ENCODE peak calls at places on chromosome 9, in four cellular contexts. One of them, this sample, is unnamed.

GRCh38 chr9:21096172-21096900 is 18.6 kb upstream of the IFNB1 start:
- DNase-seq in RPMI7951: peak; percentile 71
- DNase-seq in SW480: peak; percentile 58
- DNase-seq in cerebellum: no peak
- DNase-seq in this sample: no peak

GRCh38 chr9:88737876-88738275 is 202.9 kb downstream of the NXNL2 start:
- DNase-seq in SW480: no peak
- DNase-seq in cerebellum: no peak
- DNase-seq in RPMI7951: peak; percentile 28
- DNase-seq in this sample: no peak

GRCh38 chr9:82682431-82682830 is 380.5 kb downstream of the RASEF start:
- DNase-seq in SW480: no peak
- DNase-seq in RPMI7951: no peak
- DNase-seq in cerebellum: peak; percentile 47
- DNase-seq in this sample: no peak

GRCh38 chr9:81690251-81690851 is 1.0 kb upstream of the TLE1 start:
- DNase-seq in RPMI7951: peak; percentile 54
- DNase-seq in cerebellum: peak; percentile 19
- DNase-seq in SW480: no peak
- DNase-seq in this sample: no peak

GRCh38 chr9:35664531-35665470 is at the start of gene ARHGEF39:
- DNase-seq in cerebellum: peak; percentile 92
- DNase-seq in SW480: peak; percentile 85
- DNase-seq in RPMI7951: peak; percentile 82
- DNase-seq in this sample: peak; percentile 92

GRCh38 chr9:22244141-22245011 is 202.2 kb upstream of the DMRTA1 start:
- DNase-seq in RPMI7951: peak; percentile 65
- DNase-seq in cerebellum: no peak
- DNase-seq in SW480: peak; percentile 67
- DNase-seq in this sample: no peak

GRCh38 chr9:20611751-20612287 is 10.5 kb downstream of the MLLT3 start:
- DNase-seq in RPMI7951: no peak
- DNase-seq in cerebellum: no peak
- DNase-seq in SW480: no peak
- DNase-seq in this sample: no peak

GRCh38 chr9:136978073-136978864 is 965 bp downstream of the PTGDS start:
- DNase-seq in RPMI7951: no peak
- DNase-seq in cerebellum: peak; percentile 84
- DNase-seq in SW480: peak; percentile 68
- DNase-seq in this sample: peak; percentile 100

GRCh38 chr9:95952471-95952870 is 77.0 kb downstream of the ERCC6L2 start:
- DNase-seq in RPMI7951: no peak
- DNase-seq in cerebellum: no peak
- DNase-seq in SW480: no peak
- DNase-seq in this sample: no peak

GRCh38 chr9:89426389-89426961 is 71.4 kb downstream of the SEMA4D start:
- DNase-seq in cerebellum: no peak
- DNase-seq in RPMI7951: no peak
- DNase-seq in SW480: no peak
- DNase-seq in this sample: no peak

GRCh38 chr9:129077236-129077635 is 3.7 kb upstream of the DOLPP1 start:
- DNase-seq in cerebellum: no peak
- DNase-seq in SW480: no peak
- DNase-seq in RPMI7951: no peak
- DNase-seq in this sample: no peak

GRCh38 chr9:121976751-121977150 is 116.4 kb downstream of the TTLL11 start:
- DNase-seq in SW480: peak; percentile 18
- DNase-seq in cerebellum: no peak
- DNase-seq in RPMI7951: peak; percentile 29
- DNase-seq in this sample: no peak

GRCh38 chr9:87711857-87712800 is 13.8 kb upstream of the CTSL start:
- DNase-seq in SW480: peak; percentile 32
- DNase-seq in RPMI7951: peak; percentile 89
- DNase-seq in cerebellum: no peak
- DNase-seq in this sample: peak; percentile 29